ENCODE peak calls at places on chromosomes 1 and 21, in seven cellular contexts. Z, H, J, P, F, I and U are unnamed samples.
A peak's percentile ranks its signal among the peaks of the same experiment; 100 is the strongest.

GRCh38 chr21:31559368-31560119 is 99.9 kb upstream of the SOD1 start:
- DNase-seq in J (peak; percentile 95), F (no peak), P (no peak), Z (peak; percentile 97), H (peak; percentile 95), I (peak; percentile 98), U (peak; percentile 88)

GRCh38 chr1:156927215-156928042 is 7.0 kb downstream of the LRRC71 start:
- DNase-seq in I (no peak), Z (peak; percentile 77), J (peak; percentile 19), H (peak; percentile 71), F (peak; percentile 70), P (peak; percentile 61), U (peak; percentile 88)

GRCh38 chr21:42453301-42454220 is 42.5 kb downstream of the RSPH1 start:
- DNase-seq in Z (no peak), P (no peak), J (no peak), H (no peak), I (no peak), F (no peak), U (no peak)

GRCh38 chr1:180515857-180516388 is 13.5 kb upstream of the ACBD6 start:
- DNase-seq in F (peak; percentile 87), J (no peak), P (no peak), H (peak; percentile 45), Z (peak; percentile 70), I (no peak), U (no peak)

GRCh38 chr1:77614037-77614436 is 68.4 kb downstream of the ZZZ3 start:
- DNase-seq in J (no peak), F (no peak), I (no peak), Z (no peak), H (no peak), P (no peak), U (no peak)

GRCh38 chr21:45220106-45220505 is 67.6 kb downstream of the POFUT2 start:
- DNase-seq in P (no peak), J (no peak), I (no peak), H (no peak), Z (no peak), F (no peak), U (peak; percentile 56)

GRCh38 chr21:17451364-17451869 is 61.4 kb upstream of the CXADR start:
- DNase-seq in F (no peak), H (no peak), J (peak; percentile 57), Z (no peak), P (no peak), I (no peak), U (no peak)

GRCh38 chr1:187471555-187471954 is 642.8 kb downstream of the PLA2G4A start:
- DNase-seq in I (no peak), F (no peak), Z (peak; percentile 29), H (no peak), P (no peak), J (peak; percentile 93), U (no peak)

GRCh38 chr1:168469690-168470089 is 74.1 kb downstream of the XCL2 start:
- DNase-seq in P (no peak), F (peak; percentile 68), Z (no peak), H (no peak), J (no peak), I (no peak), U (no peak)

GRCh38 chr1:33224166-33224707 is 32.1 kb upstream of the ZNF362 start:
- DNase-seq in P (no peak), H (no peak), Z (no peak), J (no peak), I (no peak), F (no peak), U (no peak)

GRCh38 chr21:29697555-29698193 is 242.1 kb downstream of the GRIK1 start:
- DNase-seq in H (no peak), J (no peak), I (no peak), Z (no peak), P (no peak), F (no peak), U (no peak)